ENCODE peak calls at places on chromosomes 6 and 20, in seven cellular contexts. X, G, W, N, I, O and E are unnamed samples.

GRCh38 chr6:15327271-15327670 is 81.4 kb downstream of the JARID2 start:
- DNase-seq in X (no peak), G (peak), W (no peak), N (no peak), I (no peak), O (no peak), E (no peak)

GRCh38 chr20:3042621-3043020 is 801 bp upstream of the GNRH2 start:
- DNase-seq in X (no peak), G (no peak), W (peak), N (no peak), I (no peak), O (peak), E (no peak)

GRCh38 chr20:63735859-63736718 is at the start of gene LIME1:
- DNase-seq in X (no peak), G (peak), W (peak), N (no peak), I (no peak), O (no peak), E (peak)

GRCh38 chr6:42199106-42199981 is 4.6 kb upstream of the GUCA1B start:
- DNase-seq in X (peak), G (no peak), W (no peak), N (no peak), I (no peak), O (no peak), E (no peak)

GRCh38 chr6:98529364-98529763 is 305.0 kb upstream of the POU3F2 start:
- DNase-seq in X (no peak), G (no peak), W (no peak), N (no peak), I (peak), O (no peak), E (no peak)

GRCh38 chr6:140082867-140083297 is 708.4 kb upstream of the CITED2 start:
- DNase-seq in X (peak), G (no peak), W (no peak), N (no peak), I (no peak), O (no peak), E (no peak)

GRCh38 chr6:118319890-118320289 is 228.2 kb upstream of the PLN start:
- DNase-seq in X (no peak), G (no peak), W (no peak), N (no peak), I (peak), O (peak), E (no peak)

GRCh38 chr6:163958646-163959045 is 544.1 kb downstream of the QKI start:
- DNase-seq in X (peak), G (no peak), W (no peak), N (no peak), I (no peak), O (no peak), E (no peak)

GRCh38 chr20:41376349-41376748 is 9.7 kb upstream of the EMILIN3 start:
- DNase-seq in X (no peak), G (no peak), W (no peak), N (no peak), I (no peak), O (no peak), E (no peak)

GRCh38 chr20:18057106-18057993 is at the start of gene OVOL2:
- DNase-seq in X (no peak), G (no peak), W (no peak), N (peak), I (no peak), O (peak), E (peak)

GRCh38 chr6:158660331-158660730 is 10.5 kb downstream of the SYTL3 start:
- DNase-seq in X (peak), G (peak), W (no peak), N (no peak), I (no peak), O (peak), E (peak)

GRCh38 chr20:21090738-21091120 is 15.4 kb downstream of the LINC00237 start:
- DNase-seq in X (no peak), G (no peak), W (no peak), N (no peak), I (no peak), O (no peak), E (no peak)

GRCh38 chr6:37994238-37994637 is 174.7 kb downstream of the ZFAND3 start:
- DNase-seq in X (peak), G (no peak), W (no peak), N (no peak), I (no peak), O (no peak), E (no peak)

GRCh38 chr6:946546-946945 is 253.6 kb upstream of the EXOC2 start:
- DNase-seq in X (peak), G (no peak), W (no peak), N (no peak), I (no peak), O (no peak), E (no peak)

GRCh38 chr6:44237021-44237812 is 9.7 kb upstream of the HSP90AB1 start:
- DNase-seq in X (peak), G (peak), W (peak), N (peak), I (peak), O (peak), E (peak)

GRCh38 chr6:44111434-44112417 is 15.5 kb downstream of the MRPL14 start:
- DNase-seq in X (no peak), G (no peak), W (no peak), N (no peak), I (no peak), O (no peak), E (peak)

GRCh38 chr20:9180480-9181257 is 111.8 kb downstream of the PLCB4 start:
- DNase-seq in X (no peak), G (no peak), W (no peak), N (no peak), I (no peak), O (no peak), E (no peak)

GRCh38 chr6:24972551-24972950 is 36.8 kb upstream of the RIPOR2 start:
- DNase-seq in X (no peak), G (no peak), W (no peak), N (no peak), I (no peak), O (no peak), E (no peak)

GRCh38 chr6:36383608-36384007 is 3.9 kb downstream of the ETV7 start:
- DNase-seq in X (no peak), G (no peak), W (no peak), N (no peak), I (no peak), O (no peak), E (no peak)

GRCh38 chr20:14838663-14839650 is 501.5 kb upstream of the FLRT3 start:
- DNase-seq in X (no peak), G (no peak), W (no peak), N (no peak), I (no peak), O (peak), E (no peak)

GRCh38 chr6:125307150-125307838 is 5.5 kb upstream of the HDDC2 start:
- DNase-seq in X (peak), G (no peak), W (no peak), N (no peak), I (no peak), O (no peak), E (no peak)

GRCh38 chr20:63124092-63124781 is 91.7 kb downstream of the YTHDF1 start:
- DNase-seq in X (no peak), G (peak), W (peak), N (no peak), I (no peak), O (no peak), E (no peak)

GRCh38 chr6:5090603-5091002 is 5.5 kb downstream of the PPP1R3G start:
- DNase-seq in X (no peak), G (no peak), W (no peak), N (no peak), I (no peak), O (no peak), E (no peak)

GRCh38 chr6:912871-913663 is 220.1 kb upstream of the EXOC2 start:
- DNase-seq in X (peak), G (no peak), W (no peak), N (no peak), I (peak), O (peak), E (peak)

GRCh38 chr20:1326031-1326930 is 2.7 kb downstream of the SDCBP2 start:
- DNase-seq in X (peak), G (no peak), W (no peak), N (no peak), I (no peak), O (no peak), E (no peak)

GRCh38 chr20:57399587-57400261 is 8.5 kb downstream of the RBM38 start:
- DNase-seq in X (peak), G (peak), W (peak), N (no peak), I (no peak), O (no peak), E (peak)

GRCh38 chr20:5400164-5400762 is 83.5 kb upstream of the PROKR2 start:
- DNase-seq in X (peak), G (no peak), W (no peak), N (peak), I (no peak), O (no peak), E (peak)

GRCh38 chr6:167906899-167907298 is 80.2 kb downstream of the AFDN start:
- DNase-seq in X (peak), G (no peak), W (no peak), N (no peak), I (peak), O (no peak), E (no peak)